ENCODE peak calls at places on chromosome 1, in ten cellular contexts. H, E, P, U, X, O, K, T, B and Q are unnamed samples.

GRCh38 chr1:20476260-20477038 is 9.6 kb downstream of the CAMK2N1 start:
- DNase-seq in H (peak), E (peak), P (no peak), U (no peak), X (peak), O (peak), K (peak), T (peak), B (no peak), Q (no peak)

GRCh38 chr1:12604114-12604874 is 13.7 kb downstream of the DHRS3 start:
- DNase-seq in H (peak), E (peak), P (peak), U (peak), X (peak), O (peak), K (peak), T (peak), B (peak), Q (peak)

GRCh38 chr1:205381305-205381704 is 24.6 kb upstream of the KLHDC8A start:
- DNase-seq in H (no peak), E (no peak), P (no peak), U (no peak), X (no peak), O (no peak), K (no peak), T (no peak), B (no peak), Q (no peak)

GRCh38 chr1:184929711-184930202 is 44.6 kb downstream of the NIBAN1 start:
- DNase-seq in H (no peak), E (no peak), P (no peak), U (no peak), X (peak), O (peak), K (no peak), T (peak), B (no peak), Q (peak)

GRCh38 chr1:149979972-149980548 is 30.5 kb downstream of the OTUD7B start:
- DNase-seq in H (no peak), E (no peak), P (no peak), U (no peak), X (no peak), O (no peak), K (no peak), T (no peak), B (no peak), Q (no peak)

GRCh38 chr1:159188375-159188788 is 16.3 kb upstream of the ACKR1 start:
- DNase-seq in H (peak), E (peak), P (no peak), U (peak), X (peak), O (peak), K (no peak), T (no peak), B (peak), Q (peak)

GRCh38 chr1:147811273-147811672 is 50.9 kb upstream of the GJA5 start:
- DNase-seq in H (no peak), E (no peak), P (no peak), U (no peak), X (no peak), O (no peak), K (no peak), T (no peak), B (no peak), Q (no peak)

GRCh38 chr1:159779403-159779851 is 1.3 kb upstream of the DUSP23 start:
- DNase-seq in H (no peak), E (peak), P (no peak), U (peak), X (no peak), O (peak), K (no peak), T (no peak), B (peak), Q (peak)

GRCh38 chr1:66350001-66350547 is 183.9 kb upstream of the SGIP1 start:
- DNase-seq in H (peak), E (peak), P (peak), U (no peak), X (no peak), O (no peak), K (no peak), T (no peak), B (peak), Q (no peak)

GRCh38 chr1:227437495-227438008 is 119.3 kb upstream of the CDC42BPA start:
- DNase-seq in H (no peak), E (peak), P (peak), U (no peak), X (peak), O (peak), K (peak), T (peak), B (peak), Q (peak)

GRCh38 chr1:100866041-100866900 is 28.4 kb downstream of the EXTL2 start:
- DNase-seq in H (no peak), E (peak), P (peak), U (peak), X (peak), O (peak), K (peak), T (peak), B (peak), Q (peak)

DNA sequence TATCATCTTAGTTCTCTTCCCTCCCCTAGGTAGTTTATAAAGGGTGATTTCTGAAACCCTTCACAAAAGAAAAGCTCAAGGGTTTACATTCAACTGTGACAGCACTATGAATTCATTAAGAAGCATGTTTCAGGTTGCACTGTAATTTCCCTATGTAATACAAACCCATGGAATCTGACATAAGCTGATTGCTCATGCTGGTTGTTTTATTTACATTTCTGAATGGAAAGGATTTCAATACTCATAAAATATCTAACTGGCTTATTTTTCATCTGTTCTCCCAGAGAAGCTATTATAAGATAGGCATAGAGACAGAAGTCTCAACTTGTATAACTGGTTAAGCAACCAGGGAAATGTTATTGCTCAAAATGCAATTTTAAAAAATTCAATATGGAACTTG is 20.5 kb downstream of the WNT2B start:
- DNase-seq in H (no peak), E (no peak), P (no peak), U (no peak), X (no peak), O (peak), K (no peak), T (no peak), B (peak), Q (peak)
- H3K4me3 ChIP-seq in H (no peak), E (no peak), P (no peak), U (no peak), X (no peak), O (no peak), K (no peak), T (no peak), B (no peak), Q (no peak)

DNA sequence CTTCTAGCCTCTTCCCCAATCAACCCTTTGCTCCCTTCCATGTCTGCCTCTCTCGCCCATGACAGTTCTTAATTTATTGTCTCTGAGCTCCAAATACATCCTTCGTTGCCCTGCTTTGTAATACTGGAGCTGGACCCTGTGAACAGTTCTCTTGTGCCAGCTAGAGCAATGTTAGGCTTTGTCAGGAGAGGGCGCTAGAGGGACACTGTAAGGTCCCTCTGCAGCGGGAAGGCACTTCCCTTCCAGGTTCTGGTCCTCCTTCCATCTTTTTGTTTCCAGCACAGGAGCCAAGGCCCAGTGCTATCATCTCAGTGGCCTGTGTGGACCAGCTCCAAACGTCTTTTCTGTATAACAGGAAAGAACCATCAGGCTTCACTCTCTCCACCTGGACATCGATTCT is 95.9 kb downstream of the PTPRU start:
- DNase-seq in H (peak), E (peak), P (peak), U (no peak), X (peak), O (peak), K (no peak), T (peak), B (peak), Q (peak)
- TF ChIP-seq CTCF in H (peak), E (peak), P (peak), U (peak), X (peak), O (peak), K (peak), T (peak), B (peak), Q (peak)

GRCh38 chr1:197998110-197998509 is 80.9 kb downstream of the LHX9 start:
- DNase-seq in H (no peak), E (no peak), P (no peak), U (no peak), X (no peak), O (no peak), K (no peak), T (peak), B (no peak), Q (no peak)

GRCh38 chr1:197989058-197989457 is 71.9 kb downstream of the LHX9 start:
- DNase-seq in H (no peak), E (no peak), P (no peak), U (no peak), X (no peak), O (no peak), K (no peak), T (no peak), B (no peak), Q (no peak)

GRCh38 chr1:197995408-197996258 is 78.5 kb downstream of the LHX9 start:
- DNase-seq in H (no peak), E (no peak), P (no peak), U (no peak), X (no peak), O (no peak), K (no peak), T (peak), B (no peak), Q (no peak)

GRCh38 chr1:197994907-197995407 is 77.8 kb downstream of the LHX9 start:
- DNase-seq in H (no peak), E (no peak), P (no peak), U (no peak), X (peak), O (no peak), K (peak), T (peak), B (peak), Q (peak)
- H3K4me3 ChIP-seq in H (no peak), E (no peak), P (no peak), U (no peak), X (no peak), O (no peak), K (peak), T (peak), B (no peak), Q (no peak)

GRCh38 chr1:154614887-154615286 is 6.9 kb upstream of the ADAR start:
- DNase-seq in H (no peak), E (peak), P (no peak), U (no peak), X (no peak), O (no peak), K (no peak), T (no peak), B (no peak), Q (no peak)
- TF ChIP-seq CTCF in H (no peak), E (no peak), P (no peak), U (no peak), X (no peak), O (no peak), K (no peak), T (peak), B (peak), Q (no peak)

GRCh38 chr1:219555031-219555667 is 57.8 kb downstream of the ZC3H11B start:
- DNase-seq in H (no peak), E (peak), P (no peak), U (peak), X (peak), O (peak), K (peak), T (no peak), B (peak), Q (peak)
- H3K4me3 ChIP-seq in H (no peak), E (no peak), P (no peak), U (no peak), X (no peak), O (no peak), K (no peak), T (no peak), B (no peak), Q (no peak)

GRCh38 chr1:113140588-113141446 is 67.8 kb downstream of the LRIG2 start:
- DNase-seq in H (peak), E (peak), P (peak), U (peak), X (peak), O (peak), K (peak), T (peak), B (peak), Q (peak)
- TF ChIP-seq CTCF in H (peak), E (peak), P (peak), U (peak), X (peak), O (peak), K (peak), T (peak), B (peak), Q (peak)

GRCh38 chr1:28244549-28245251 is 8.8 kb downstream of the ATP5IF1 start:
- DNase-seq in H (peak), E (no peak), P (no peak), U (no peak), X (no peak), O (no peak), K (no peak), T (no peak), B (no peak), Q (no peak)
- H3K4me3 ChIP-seq in H (no peak), E (no peak), P (no peak), U (no peak), X (no peak), O (no peak), K (no peak), T (no peak), B (no peak), Q (no peak)

GRCh38 chr1:37035828-37036666 is 1.7 kb upstream of the GRIK3 start:
- DNase-seq in H (no peak), E (no peak), P (no peak), U (no peak), X (no peak), O (no peak), K (no peak), T (peak), B (no peak), Q (no peak)

GRCh38 chr1:37036667-37037053 is 2.3 kb upstream of the GRIK3 start:
- DNase-seq in H (no peak), E (no peak), P (no peak), U (no peak), X (no peak), O (no peak), K (no peak), T (no peak), B (no peak), Q (no peak)

GRCh38 chr1:37038703-37039093 is 4.4 kb upstream of the GRIK3 start:
- DNase-seq in H (no peak), E (no peak), P (no peak), U (no peak), X (no peak), O (no peak), K (no peak), T (no peak), B (no peak), Q (no peak)

GRCh38 chr1:37037675-37038074 is 3.4 kb upstream of the GRIK3 start:
- DNase-seq in H (no peak), E (no peak), P (no peak), U (no peak), X (no peak), O (no peak), K (no peak), T (no peak), B (no peak), Q (no peak)

DNA sequence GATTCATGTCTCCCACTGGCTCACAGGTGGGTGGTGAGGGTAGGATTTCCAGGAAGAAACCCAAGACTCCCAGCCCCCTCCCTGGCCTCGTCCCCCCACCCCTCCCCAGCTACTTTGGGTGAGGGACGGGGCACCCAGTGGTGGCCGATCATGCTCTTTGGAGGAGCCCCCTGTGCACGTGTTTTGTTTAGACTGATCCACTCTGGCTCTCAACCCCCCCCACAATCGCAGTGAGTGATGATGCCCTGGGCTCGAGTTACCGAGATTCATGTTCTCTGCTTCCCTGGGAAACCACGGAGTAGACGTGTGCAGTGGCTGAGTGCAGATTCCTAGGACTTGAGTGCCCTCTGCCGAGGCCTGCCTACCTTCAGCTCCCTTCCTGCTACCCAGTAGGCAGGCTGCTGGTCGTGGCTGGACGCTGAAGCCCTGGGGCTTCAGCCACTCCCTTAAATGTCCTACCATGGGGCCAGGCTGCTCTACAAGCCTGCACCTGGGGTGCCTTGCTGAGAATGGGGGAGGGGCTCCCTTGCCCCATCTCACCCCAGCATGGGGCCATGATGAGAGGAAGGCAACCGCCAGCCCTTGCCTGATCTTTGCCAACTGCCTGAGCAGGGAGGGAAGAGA is 3.9 kb upstream of the GRIK3 start:
- DNase-seq in H (no peak), E (peak), P (peak), U (no peak), X (peak), O (no peak), K (peak), T (peak), B (no peak), Q (peak)
- TF ChIP-seq CTCF in H (no peak), E (no peak), P (peak), U (no peak), X (peak), O (no peak), K (no peak), T (peak), B (no peak), Q (no peak)

GRCh38 chr1:36398370-36398977 is 766 bp upstream of the LSM10 start:
- DNase-seq in H (no peak), E (no peak), P (no peak), U (no peak), X (no peak), O (no peak), K (no peak), T (no peak), B (no peak), Q (no peak)

GRCh38 chr1:36400514-36400824 is 2.8 kb upstream of the LSM10 start:
- DNase-seq in H (no peak), E (no peak), P (no peak), U (no peak), X (no peak), O (no peak), K (no peak), T (no peak), B (no peak), Q (no peak)

GRCh38 chr1:36400825-36401601 is 3.3 kb upstream of the LSM10 start:
- DNase-seq in H (peak), E (peak), P (peak), U (no peak), X (peak), O (peak), K (no peak), T (peak), B (peak), Q (no peak)

GRCh38 chr1:36397378-36398230 is at the start of gene LSM10:
- DNase-seq in H (peak), E (peak), P (peak), U (peak), X (peak), O (peak), K (peak), T (peak), B (peak), Q (peak)

GRCh38 chr1:36401602-36402517 is 4.2 kb upstream of the LSM10 start:
- DNase-seq in H (peak), E (no peak), P (no peak), U (no peak), X (no peak), O (no peak), K (no peak), T (no peak), B (no peak), Q (no peak)
- H3K4me3 ChIP-seq in H (peak), E (peak), P (peak), U (no peak), X (no peak), O (peak), K (no peak), T (peak), B (no peak), Q (no peak)